ENCODE peak calls at places on chromosomes 1 and 21, in four cellular contexts. One of them, this sample, is unnamed.

GRCh38 chr1:24928631-24929090 is 1.4 kb downstream of the RUNX3 start:
- DNase-seq in breast epithelium: no peak
- DNase-seq in tibial artery: no peak
- DNase-seq in fibroblast of lung: no peak
- DNase-seq in this sample: no peak

GRCh38 chr1:225651376-225651871 is 1.5 kb downstream of the ENAH start:
- DNase-seq in breast epithelium: no peak
- DNase-seq in tibial artery: no peak
- DNase-seq in fibroblast of lung: peak; percentile 53
- DNase-seq in this sample: peak; percentile 55

GRCh38 chr1:2796890-2797740 is 4.4 kb downstream of the TTC34 start:
- DNase-seq in breast epithelium: no peak
- DNase-seq in tibial artery: no peak
- DNase-seq in fibroblast of lung: no peak
- DNase-seq in this sample: no peak

GRCh38 chr1:113390871-113391642 is 742 bp downstream of the MAGI3 start:
- DNase-seq in breast epithelium: peak; percentile 61
- DNase-seq in tibial artery: peak; percentile 41
- DNase-seq in fibroblast of lung: peak; percentile 25
- DNase-seq in this sample: no peak

GRCh38 chr1:25360596-25361581 is 22.8 kb downstream of the TMEM50A start:
- DNase-seq in breast epithelium: no peak
- DNase-seq in tibial artery: no peak
- DNase-seq in fibroblast of lung: peak; percentile 70
- DNase-seq in this sample: peak; percentile 73

GRCh38 chr21:31622397-31622796 is 37.1 kb upstream of the SOD1 start:
- DNase-seq in breast epithelium: no peak
- DNase-seq in tibial artery: no peak
- DNase-seq in fibroblast of lung: no peak
- DNase-seq in this sample: no peak

GRCh38 chr1:52574594-52574993 is 21.7 kb upstream of the TUT4 start:
- DNase-seq in breast epithelium: no peak
- DNase-seq in tibial artery: no peak
- DNase-seq in fibroblast of lung: peak; percentile 95
- DNase-seq in this sample: peak; percentile 94

GRCh38 chr1:10338047-10338446 is 60.8 kb upstream of the PGD start:
- DNase-seq in breast epithelium: no peak
- DNase-seq in tibial artery: peak; percentile 25
- DNase-seq in fibroblast of lung: peak; percentile 52
- DNase-seq in this sample: peak; percentile 40

GRCh38 chr1:79283451-79283850 is 276.9 kb upstream of the ADGRL4 start:
- DNase-seq in breast epithelium: no peak
- DNase-seq in tibial artery: no peak
- DNase-seq in fibroblast of lung: no peak
- DNase-seq in this sample: no peak

GRCh38 chr1:8908388-8909151 is 30.1 kb upstream of the ENO1 start:
- DNase-seq in breast epithelium: no peak
- DNase-seq in tibial artery: no peak
- DNase-seq in fibroblast of lung: no peak
- DNase-seq in this sample: no peak

GRCh38 chr1:230588323-230588746 is 53.9 kb upstream of the COG2 start:
- DNase-seq in breast epithelium: no peak
- DNase-seq in tibial artery: no peak
- DNase-seq in fibroblast of lung: no peak
- DNase-seq in this sample: no peak

GRCh38 chr1:78497196-78497595 is 6.4 kb downstream of the PTGFR start:
- DNase-seq in breast epithelium: no peak
- DNase-seq in tibial artery: no peak
- DNase-seq in fibroblast of lung: no peak
- DNase-seq in this sample: no peak

GRCh38 chr1:177170756-177171535 is at the start of gene BRINP2:
- DNase-seq in breast epithelium: no peak
- DNase-seq in tibial artery: no peak
- DNase-seq in fibroblast of lung: peak; percentile 26
- DNase-seq in this sample: peak; percentile 50

GRCh38 chr1:92538413-92539061 is 51.8 kb upstream of the GFI1 start:
- DNase-seq in breast epithelium: no peak
- DNase-seq in tibial artery: no peak
- DNase-seq in fibroblast of lung: no peak
- DNase-seq in this sample: no peak

GRCh38 chr1:16146888-16147614 is 8.8 kb downstream of the EPHA2 start:
- DNase-seq in breast epithelium: no peak
- DNase-seq in tibial artery: no peak
- DNase-seq in fibroblast of lung: no peak
- DNase-seq in this sample: no peak

GRCh38 chr1:115702993-115703392 is 61.2 kb downstream of the VANGL1 start:
- DNase-seq in breast epithelium: no peak
- DNase-seq in tibial artery: no peak
- DNase-seq in fibroblast of lung: no peak
- DNase-seq in this sample: no peak

GRCh38 chr1:11176081-11176706 is 13.0 kb upstream of the ANGPTL7 start:
- DNase-seq in breast epithelium: no peak
- DNase-seq in tibial artery: no peak
- DNase-seq in fibroblast of lung: no peak
- DNase-seq in this sample: no peak

GRCh38 chr1:66003690-66004089 is 211.0 kb downstream of the PDE4B start:
- DNase-seq in breast epithelium: no peak
- DNase-seq in tibial artery: no peak
- DNase-seq in fibroblast of lung: no peak
- DNase-seq in this sample: no peak

GRCh38 chr1:46458190-46458589 is 31.4 kb upstream of the DMBX1 start:
- DNase-seq in breast epithelium: no peak
- DNase-seq in tibial artery: no peak
- DNase-seq in fibroblast of lung: no peak
- DNase-seq in this sample: no peak

GRCh38 chr1:167520711-167521206 is 2.4 kb upstream of the CD247 start:
- DNase-seq in breast epithelium: no peak
- DNase-seq in tibial artery: no peak
- DNase-seq in fibroblast of lung: no peak
- DNase-seq in this sample: no peak

GRCh38 chr1:80066060-80066459 is 1059.5 kb upstream of the ADGRL4 start:
- DNase-seq in breast epithelium: no peak
- DNase-seq in tibial artery: no peak
- DNase-seq in fibroblast of lung: no peak
- DNase-seq in this sample: peak; percentile 15

GRCh38 chr21:37073417-37074194 is 552 bp downstream of the TTC3 start:
- DNase-seq in breast epithelium: peak; percentile 55
- DNase-seq in tibial artery: no peak
- DNase-seq in fibroblast of lung: peak; percentile 46
- DNase-seq in this sample: peak; percentile 32

GRCh38 chr1:55217226-55217996 is 2.2 kb upstream of the USP24 start:
- DNase-seq in breast epithelium: no peak
- DNase-seq in tibial artery: no peak
- DNase-seq in fibroblast of lung: no peak
- DNase-seq in this sample: no peak

GRCh38 chr1:83791821-83792437 is 207.0 kb downstream of the TTLL7 start:
- DNase-seq in breast epithelium: no peak
- DNase-seq in tibial artery: no peak
- DNase-seq in fibroblast of lung: peak; percentile 20
- DNase-seq in this sample: peak; percentile 24

GRCh38 chr1:152024228-152024627 is 12.6 kb downstream of the S100A11 start:
- DNase-seq in breast epithelium: no peak
- DNase-seq in tibial artery: no peak
- DNase-seq in fibroblast of lung: no peak
- DNase-seq in this sample: no peak

GRCh38 chr21:33406493-33406892 is 3.3 kb downstream of the IFNGR2 start:
- DNase-seq in breast epithelium: no peak
- DNase-seq in tibial artery: no peak
- DNase-seq in fibroblast of lung: no peak
- DNase-seq in this sample: no peak

GRCh38 chr1:86775395-86775794 is 71.0 kb downstream of the SH3GLB1 start:
- DNase-seq in breast epithelium: no peak
- DNase-seq in tibial artery: no peak
- DNase-seq in fibroblast of lung: no peak
- DNase-seq in this sample: no peak

GRCh38 chr1:182768973-182769372 is 20.6 kb upstream of the NPL start:
- DNase-seq in breast epithelium: no peak
- DNase-seq in tibial artery: no peak
- DNase-seq in fibroblast of lung: no peak
- DNase-seq in this sample: no peak

GRCh38 chr1:230282157-230282556 is 144.0 kb downstream of the PGBD5 start:
- DNase-seq in breast epithelium: no peak
- DNase-seq in tibial artery: no peak
- DNase-seq in fibroblast of lung: no peak
- DNase-seq in this sample: no peak

GRCh38 chr1:153941826-153942725 is 4.4 kb downstream of the DENND4B start:
- DNase-seq in breast epithelium: no peak
- DNase-seq in tibial artery: no peak
- DNase-seq in fibroblast of lung: no peak
- DNase-seq in this sample: no peak

GRCh38 chr1:221117548-221117951 is 238.3 kb downstream of the HLX start:
- DNase-seq in breast epithelium: no peak
- DNase-seq in tibial artery: peak; percentile 47
- DNase-seq in fibroblast of lung: peak; percentile 93
- DNase-seq in this sample: peak; percentile 95

GRCh38 chr1:225950905-225951351 is 9.9 kb upstream of the LEFTY2 start:
- DNase-seq in breast epithelium: no peak
- DNase-seq in tibial artery: no peak
- DNase-seq in fibroblast of lung: no peak
- DNase-seq in this sample: no peak

GRCh38 chr21:36388835-36389234 is 3.6 kb downstream of the CHAF1B start:
- DNase-seq in breast epithelium: no peak
- DNase-seq in tibial artery: no peak
- DNase-seq in fibroblast of lung: peak; percentile 35
- DNase-seq in this sample: peak; percentile 49

GRCh38 chr21:31665397-31665796 is 5.9 kb downstream of the SOD1 start:
- DNase-seq in breast epithelium: no peak
- DNase-seq in tibial artery: no peak
- DNase-seq in fibroblast of lung: no peak
- DNase-seq in this sample: no peak

GRCh38 chr1:12472798-12473551 is 145.0 kb downstream of the DHRS3 start:
- DNase-seq in breast epithelium: no peak
- DNase-seq in tibial artery: no peak
- DNase-seq in fibroblast of lung: no peak
- DNase-seq in this sample: no peak

GRCh38 chr1:156618853-156619581 is at the start of gene HAPLN2:
- DNase-seq in breast epithelium: no peak
- DNase-seq in tibial artery: no peak
- DNase-seq in fibroblast of lung: no peak
- DNase-seq in this sample: no peak

GRCh38 chr1:27398405-27399149 is 6.2 kb downstream of the GPR3 start:
- DNase-seq in breast epithelium: no peak
- DNase-seq in tibial artery: no peak
- DNase-seq in fibroblast of lung: no peak
- DNase-seq in this sample: no peak

DNA sequence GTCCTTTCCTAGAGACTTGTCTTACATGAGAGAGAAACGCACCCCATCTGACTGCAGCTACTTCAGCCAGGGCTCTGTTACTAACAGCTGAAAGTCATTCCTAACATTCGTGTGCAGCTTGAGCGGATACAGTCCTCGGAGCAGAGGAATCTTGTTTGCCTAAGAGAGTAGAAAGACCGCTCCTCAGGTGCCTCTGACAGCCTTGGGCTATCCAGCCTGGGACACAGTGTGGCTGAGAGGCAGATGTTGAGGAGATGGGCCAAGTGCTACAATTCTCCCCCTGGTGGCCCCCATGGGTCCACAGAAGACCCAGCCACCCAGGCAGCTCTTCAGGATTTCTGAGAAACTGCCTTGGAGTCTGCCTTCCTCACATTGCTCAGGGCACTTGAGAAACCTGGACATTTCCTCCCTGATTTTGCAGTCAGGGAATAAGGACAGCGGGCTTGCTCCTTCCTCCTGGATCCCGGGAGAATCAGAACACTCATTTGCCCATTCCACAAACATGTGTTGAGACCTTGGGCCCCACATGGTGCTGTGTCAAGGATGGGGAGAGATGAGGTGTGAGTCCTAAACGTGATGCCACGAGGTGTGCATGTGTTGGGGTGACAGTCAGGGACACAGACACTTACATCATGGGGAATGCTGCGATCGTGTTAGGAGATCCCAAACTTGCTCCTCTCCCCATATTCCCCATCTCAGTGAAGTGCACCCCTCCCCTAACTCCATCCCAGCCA is 13.1 kb downstream of the TRIM62 start:
- DNase-seq in breast epithelium: no peak
- DNase-seq in tibial artery: no peak
- DNase-seq in fibroblast of lung: no peak
- DNase-seq in this sample: no peak
- TF ChIP-seq CTCF in breast epithelium: no peak
- TF ChIP-seq CTCF in tibial artery: no peak
- TF ChIP-seq CTCF in fibroblast of lung: no peak
- TF ChIP-seq CTCF in this sample: no peak

DNA sequence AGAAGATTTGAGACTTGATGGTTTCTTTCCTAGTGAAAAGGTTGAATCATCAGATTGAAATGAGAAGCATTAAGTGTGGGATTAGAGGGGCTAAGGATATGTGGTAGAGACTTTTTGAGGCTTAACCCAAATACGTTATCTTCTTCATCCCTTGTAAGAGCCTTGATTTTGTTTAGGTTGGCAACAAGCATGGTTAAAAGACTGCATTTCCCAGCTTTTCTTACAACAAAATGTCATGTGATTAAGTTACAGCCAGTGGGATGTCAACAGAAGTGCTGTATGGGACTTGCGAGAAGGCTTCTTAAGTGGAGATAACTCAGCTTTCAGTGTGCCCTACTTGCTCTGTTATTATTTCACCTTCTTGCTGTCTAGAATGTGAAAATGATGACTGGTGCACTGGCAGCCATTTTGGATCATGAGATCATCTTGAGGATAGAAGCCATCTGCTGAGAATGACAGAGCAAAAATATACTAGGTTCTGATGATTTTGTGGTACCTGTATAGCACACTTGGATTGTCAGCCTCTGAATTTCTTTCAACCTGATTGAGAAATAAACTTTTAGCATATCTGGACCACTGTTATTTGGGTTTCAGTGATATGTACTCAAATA is 41.3 kb upstream of the GNG12 start:
- DNase-seq in breast epithelium: no peak
- DNase-seq in tibial artery: no peak
- DNase-seq in fibroblast of lung: no peak
- DNase-seq in this sample: peak; percentile 5
- TF ChIP-seq CTCF in breast epithelium: no peak
- TF ChIP-seq CTCF in tibial artery: no peak
- TF ChIP-seq CTCF in fibroblast of lung: no peak
- TF ChIP-seq CTCF in this sample: no peak

GRCh38 chr1:31434979-31435378 is 22.0 kb downstream of the SERINC2 start:
- DNase-seq in breast epithelium: no peak
- DNase-seq in tibial artery: no peak
- DNase-seq in fibroblast of lung: no peak
- DNase-seq in this sample: no peak
- TF ChIP-seq CTCF in breast epithelium: no peak
- TF ChIP-seq CTCF in tibial artery: no peak
- TF ChIP-seq CTCF in fibroblast of lung: no peak
- TF ChIP-seq CTCF in this sample: no peak

GRCh38 chr1:217911908-217912307 is 280.8 kb downstream of the SPATA17 start:
- DNase-seq in breast epithelium: no peak
- DNase-seq in tibial artery: no peak
- DNase-seq in fibroblast of lung: peak; percentile 6
- DNase-seq in this sample: no peak
- TF ChIP-seq CTCF in breast epithelium: no peak
- TF ChIP-seq CTCF in tibial artery: no peak
- TF ChIP-seq CTCF in fibroblast of lung: peak; percentile 22
- TF ChIP-seq CTCF in this sample: peak; percentile 28

This sample was measured in astrocyte of the spinal cord.